ENCODE peak calls at places on chromosomes 4 and X, in six cellular contexts. L is IMR-90, I is gastrocnemius medialis, R is A549, N is suprapubic skin, Y is esophagus squamous epithelium. M is an unnamed sample.

GRCh38 chrX:150475466-150475865 is 93.0 kb upstream of the MTM1 start:
- DNase-seq in N (no peak), I (no peak), Y (no peak), L (peak), R (no peak), M (no peak)

GRCh38 chr4:153634737-153635353 is 49.2 kb upstream of the TLR2 start:
- DNase-seq in I (no peak), L (peak), N (no peak), Y (no peak), R (peak), M (no peak)

GRCh38 chr4:154313004-154313587 is 178.5 kb downstream of the DCHS2 start:
- DNase-seq in R (no peak), L (no peak), N (no peak), I (no peak), Y (no peak), M (no peak)

GRCh38 chrX:20654596-20655106 is 387.9 kb upstream of the RPS6KA3 start:
- DNase-seq in L (no peak), I (no peak), N (no peak), R (no peak), Y (no peak), M (no peak)

GRCh38 chrX:64842492-64842891 is 133.8 kb downstream of the ZC4H2 start:
- DNase-seq in L (no peak), R (no peak), N (no peak), I (no peak), Y (no peak), M (no peak)

GRCh38 chr4:68348577-68348976 is 1.3 kb downstream of the YTHDC1 start:
- DNase-seq in I (no peak), L (no peak), R (no peak), Y (no peak), N (no peak), M (no peak)

GRCh38 chrX:68947882-68948605 is 119.2 kb downstream of the EFNB1 start:
- DNase-seq in L (no peak), I (no peak), R (no peak), Y (no peak), N (no peak), M (no peak)

GRCh38 chrX:96685205-96686099 is 810 bp downstream of the DIAPH2 start:
- DNase-seq in L (peak), Y (no peak), R (no peak), N (peak), I (peak), M (peak)

GRCh38 chr4:156188596-156188995 is 234.9 kb upstream of the CTSO start:
- DNase-seq in R (no peak), L (no peak), I (no peak), N (no peak), Y (no peak), M (no peak)

GRCh38 chr4:183074288-183074990 is 24.6 kb upstream of the WWC2 start:
- DNase-seq in Y (no peak), L (peak), R (no peak), I (no peak), N (no peak), M (no peak)

GRCh38 chr4:113837397-113837796 is 75.9 kb upstream of the CAMK2D start:
- DNase-seq in Y (no peak), I (no peak), N (no peak), L (peak), R (peak), M (no peak)

GRCh38 chr4:88230953-88231835 is 53.2 kb downstream of the PPM1K start:
- DNase-seq in Y (no peak), L (peak), I (no peak), N (no peak), R (no peak), M (no peak)

GRCh38 chr4:21869978-21870745 is 78.4 kb downstream of the KCNIP4 start:
- DNase-seq in L (no peak), N (no peak), Y (no peak), I (no peak), R (no peak), M (no peak)

GRCh38 chr4:26083987-26084386 is 170.0 kb downstream of the SMIM20 start:
- DNase-seq in R (no peak), L (peak), I (peak), N (no peak), Y (no peak), M (no peak)

GRCh38 chrX:133677123-133678063 is 262.1 kb upstream of the GPC4 start:
- DNase-seq in Y (no peak), N (no peak), I (no peak), L (no peak), R (no peak), M (no peak)

GRCh38 chr4:77095101-77095826 is 19.5 kb upstream of the CCNI start:
- DNase-seq in Y (no peak), R (peak), N (peak), I (peak), L (peak), M (peak)

GRCh38 chrX:151825927-151826471 is 86.7 kb upstream of the MAGEA4 start:
- DNase-seq in L (peak), N (no peak), Y (no peak), I (peak), R (peak), M (no peak)

GRCh38 chr4:186074189-186074588 is 5.2 kb downstream of the TLR3 start:
- DNase-seq in Y (no peak), I (no peak), R (no peak), L (no peak), N (no peak), M (no peak)

GRCh38 chr4:28177641-28178040 is 1317.0 kb downstream of the STIM2 start:
- DNase-seq in Y (no peak), N (no peak), R (no peak), I (no peak), L (no peak), M (no peak)

GRCh38 chrX:66071116-66071515 is 31.2 kb upstream of the VSIG4 start:
- DNase-seq in N (no peak), L (no peak), R (no peak), I (no peak), Y (no peak), M (no peak)

GRCh38 chrX:45621356-45622041 is 420.8 kb upstream of the DIPK2B start:
- DNase-seq in L (peak), R (no peak), Y (no peak), I (no peak), N (no peak), M (no peak)

GRCh38 chrX:40663880-40664630 is 16.7 kb upstream of the CXorf38 start:
- DNase-seq in I (peak), Y (no peak), L (peak), N (no peak), R (no peak), M (no peak)

GRCh38 chr4:40887690-40888089 is 137.9 kb downstream of the NSUN7 start:
- DNase-seq in Y (no peak), I (peak), N (no peak), R (no peak), L (peak), M (no peak)

GRCh38 chr4:87097075-87097474 is 123.3 kb downstream of the KLHL8 start:
- DNase-seq in Y (no peak), N (no peak), R (no peak), I (no peak), L (no peak), M (no peak)

DNA sequence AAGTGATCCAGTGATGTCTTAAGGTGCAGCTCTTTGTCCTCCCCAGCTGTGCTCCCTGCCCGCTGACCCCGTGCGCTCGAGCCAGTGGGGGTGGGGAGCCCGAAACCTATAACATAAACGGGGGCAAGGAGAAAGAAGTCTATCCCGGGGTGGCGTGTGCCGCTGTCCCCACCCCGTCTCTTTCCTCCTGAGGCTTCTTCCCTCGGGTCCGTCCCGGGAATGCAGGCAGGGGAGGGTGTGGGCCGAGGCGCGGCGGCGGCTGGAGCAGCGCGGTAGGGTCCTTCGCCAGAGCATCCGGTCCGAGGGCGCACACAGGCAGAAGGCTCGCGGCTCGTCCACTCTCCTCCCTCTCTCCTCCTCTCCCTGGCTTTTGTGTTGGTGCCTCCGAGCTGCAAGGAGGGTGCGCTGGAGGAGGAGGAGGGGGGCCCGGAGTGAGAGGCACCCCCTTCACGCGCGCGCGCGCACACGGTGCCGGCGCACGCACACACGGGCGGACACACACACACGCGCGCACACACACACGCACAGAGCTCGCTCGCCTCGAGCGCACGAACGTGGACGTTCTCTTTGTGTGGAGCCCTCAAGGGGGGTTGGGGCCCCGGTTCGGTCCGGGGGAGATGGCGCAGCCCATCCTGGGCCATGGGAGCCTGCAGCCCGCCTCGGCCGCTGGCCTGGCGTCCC is at the start of gene RAB33A:
- DNase-seq in I (no peak), N (no peak), L (no peak), Y (no peak), R (no peak), M (peak)
- H3K4me3 ChIP-seq in I (peak), N (peak), L (peak), Y (peak), R (peak), M (peak)

GRCh38 chrX:49187028-49187394 is 838 bp upstream of the PRICKLE3 start:
- DNase-seq in R (no peak), I (no peak), L (no peak), N (no peak), Y (no peak), M (no peak)
- H3K27ac ChIP-seq in R (peak), I (peak), L (no peak), N (peak), Y (peak), M (peak)

DNA sequence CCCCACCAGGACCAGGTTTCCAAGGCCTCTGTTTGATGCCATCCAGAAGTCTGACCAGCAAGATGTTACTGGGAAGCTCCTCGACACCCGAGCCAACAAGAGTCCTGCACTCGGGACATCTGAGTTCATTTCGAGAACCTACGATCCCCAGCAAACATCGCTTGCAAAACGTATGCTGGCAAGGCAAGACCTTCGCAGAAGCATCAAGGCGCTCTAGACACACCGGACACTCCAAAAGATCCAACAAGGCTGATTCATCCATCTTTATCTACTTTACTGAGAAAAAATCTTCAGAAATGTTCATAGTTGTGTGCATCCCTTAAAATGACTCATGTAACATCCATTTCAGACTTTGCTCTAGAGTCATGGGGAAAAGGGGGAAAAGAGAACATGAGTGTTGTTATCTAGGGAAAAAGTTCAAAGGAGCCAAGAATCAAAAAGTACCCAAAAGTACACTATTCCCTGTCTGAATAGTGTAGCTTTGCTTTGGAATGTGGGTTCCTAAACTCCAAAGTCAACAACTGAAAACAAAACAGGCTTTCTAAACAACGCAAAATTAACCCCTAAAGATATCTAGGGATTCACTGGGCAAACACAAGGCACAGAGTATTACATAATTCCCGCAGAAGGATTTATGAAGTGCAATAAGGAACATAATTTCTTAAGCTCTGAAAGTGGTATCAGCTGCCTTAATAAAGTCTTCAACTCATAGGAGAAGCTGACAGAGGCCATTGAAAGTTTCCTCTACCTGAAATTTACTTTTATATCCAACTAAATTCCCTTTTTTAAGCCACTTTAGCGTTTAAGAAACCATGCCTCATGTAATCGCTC is 1.6 kb downstream of the SH3RF1 start:
- DNase-seq in Y (no peak), I (no peak), R (no peak), L (peak), N (no peak), M (no peak)
- TF ChIP-seq POLR2A in Y (no peak), I (no peak), R (no peak), L (peak), N (no peak), M (peak)

DNA sequence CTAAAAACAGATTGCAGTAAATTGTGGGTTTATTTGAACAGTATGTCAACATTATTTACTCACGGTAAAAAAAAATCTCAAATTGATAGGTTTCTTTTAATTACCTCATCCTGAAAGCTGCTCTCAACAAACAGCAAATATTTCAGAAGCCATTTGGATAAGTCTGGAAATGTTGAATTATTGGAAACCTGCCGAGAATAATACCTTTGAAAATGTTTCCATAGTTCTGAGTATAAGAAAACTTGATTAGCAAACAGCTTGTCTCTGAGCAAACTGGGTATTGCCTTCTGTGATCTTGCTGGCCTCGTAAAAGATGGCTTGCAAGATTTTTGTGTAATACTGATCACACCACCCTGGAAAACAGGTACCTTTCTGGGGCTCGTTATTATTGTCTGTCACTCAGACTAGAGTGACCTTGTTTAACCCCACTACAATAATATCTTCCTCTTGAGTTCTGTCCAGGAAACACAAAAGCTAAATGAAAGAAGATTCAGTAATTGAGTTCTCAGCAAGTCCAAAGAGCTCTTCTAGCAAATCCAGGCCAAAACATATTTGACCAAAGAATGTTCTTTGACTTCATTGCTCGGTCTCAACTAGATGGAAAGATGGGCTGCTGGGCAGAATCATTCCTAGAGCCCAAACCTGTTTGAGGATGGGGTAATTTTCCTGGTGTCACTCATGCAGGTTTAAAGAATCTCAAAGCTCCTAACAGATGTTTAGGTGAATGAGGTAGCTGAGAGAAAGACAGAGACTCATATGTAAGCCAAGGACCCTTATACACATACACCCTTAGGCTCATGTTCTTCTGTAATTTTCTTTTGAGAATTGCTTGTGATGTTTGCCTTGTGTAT is 255.6 kb upstream of the JADE1 start:
- DNase-seq in N (no peak), Y (no peak), I (no peak), L (no peak), R (no peak), M (no peak)
- H3K4me3 ChIP-seq in N (peak), Y (peak), I (peak), L (peak), R (peak), M (peak)

M was measured in Peyer's patch.